ENCODE peak calls at places on chromosomes 6 and 20, in five cellular contexts. N is activated CD4-positive, alpha-beta T cell treated with anti-CD3 and anti-CD28 coated beads for 48 hours; V is brain microvascular endothelial cell; A is CD8-positive, alpha-beta T cell; Q is GM12865. C is an unnamed sample.

GRCh38 chr20:23445596-23446217 is 6.2 kb downstream of the CSTL1 start:
- DNase-seq in N (no peak), V (peak; percentile 89), A (no peak), Q (no peak), C (no peak)

GRCh38 chr20:13898012-13898612 is 92.3 kb downstream of the SEL1L2 start:
- DNase-seq in N (no peak), V (no peak), A (no peak), Q (peak; percentile 3), C (peak; percentile 35)

GRCh38 chr6:38283734-38284362 is 355.9 kb downstream of the BTBD9 start:
- DNase-seq in N (peak; percentile 31), V (peak; percentile 44), A (no peak), Q (no peak), C (no peak)

GRCh38 chr20:1391640-1392442 is 1.0 kb downstream of the FKBP1A start:
- DNase-seq in N (peak; percentile 38), V (no peak), A (no peak), Q (peak; percentile 38), C (no peak)

GRCh38 chr6:143498428-143498827 is 13.1 kb downstream of the FUCA2 start:
- DNase-seq in N (no peak), V (no peak), A (no peak), Q (no peak), C (no peak)

GRCh38 chr6:7261030-7261841 is 51.8 kb downstream of the SSR1 start:
- DNase-seq in N (peak; percentile 73), V (peak; percentile 78), A (peak; percentile 8), Q (peak; percentile 57), C (peak; percentile 79)

GRCh38 chr6:2765896-2766766 is 938 bp downstream of the WRNIP1 start:
- DNase-seq in N (peak; percentile 48), V (no peak), A (peak; percentile 43), Q (peak; percentile 64), C (peak; percentile 82)

GRCh38 chr6:159415540-159415939 is 246.3 kb downstream of the FNDC1 start:
- DNase-seq in N (no peak), V (no peak), A (no peak), Q (no peak), C (no peak)

GRCh38 chr6:119173249-119174084 is 95.0 kb upstream of the FAM184A start:
- DNase-seq in N (no peak), V (no peak), A (no peak), Q (no peak), C (no peak)

GRCh38 chr6:118651282-118652050 is at the start of gene CEP85L:
- DNase-seq in N (peak; percentile 93), V (peak; percentile 77), A (peak; percentile 91), Q (peak; percentile 94), C (peak; percentile 95)

GRCh38 chr6:52547647-52548352 is 29.1 kb downstream of the TRAM2 start:
- DNase-seq in N (no peak), V (peak; percentile 97), A (no peak), Q (no peak), C (no peak)

GRCh38 chr6:31871068-31871659 is 7.6 kb downstream of the SLC44A4 start:
- DNase-seq in N (no peak), V (no peak), A (no peak), Q (no peak), C (no peak)

GRCh38 chr20:53723621-53724020 is 130.0 kb upstream of the ZNF217 start:
- DNase-seq in N (no peak), V (no peak), A (no peak), Q (no peak), C (no peak)

GRCh38 chr6:108113557-108114519 is 39.3 kb upstream of the OSTM1 start:
- DNase-seq in N (peak; percentile 31), V (peak; percentile 53), A (no peak), Q (peak; percentile 27), C (peak; percentile 61)

GRCh38 chr20:35264755-35265154 is 13.2 kb downstream of the MMP24OS start:
- DNase-seq in N (no peak), V (no peak), A (no peak), Q (no peak), C (no peak)

GRCh38 chr6:37931076-37931465 is 111.5 kb downstream of the ZFAND3 start:
- DNase-seq in N (no peak), V (no peak), A (no peak), Q (no peak), C (no peak)

GRCh38 chr6:43286995-43287716 is 10.9 kb upstream of the SLC22A7 start:
- DNase-seq in N (no peak), V (no peak), A (no peak), Q (no peak), C (no peak)

GRCh38 chr20:47142782-47143170 is 213.7 kb downstream of the ZMYND8 start:
- DNase-seq in N (no peak), V (no peak), A (no peak), Q (no peak), C (no peak)

GRCh38 chr6:1701668-1702353 is 92.1 kb downstream of the FOXC1 start:
- DNase-seq in N (no peak), V (peak; percentile 93), A (no peak), Q (no peak), C (no peak)

GRCh38 chr20:2331092-2331491 is 35.3 kb downstream of the TGM3 start:
- DNase-seq in N (no peak), V (no peak), A (no peak), Q (no peak), C (no peak)

C was measured in GM13977.